ENCODE peak calls at places on chromosomes 11 and 22, in seven cellular contexts. B, I, V, F, E, G and P are unnamed samples.

GRCh38 chr11:56876621-56877312 is 111.9 kb upstream of the OR5AK2 start:
- DNase-seq in I (no peak), G (no peak), E (no peak), V (no peak), F (no peak), B (no peak), P (no peak)

GRCh38 chr11:124071622-124071948 is 30.5 kb upstream of the OR10G7 start:
- DNase-seq in E (no peak), G (no peak), V (no peak), F (no peak), B (no peak), I (no peak), P (no peak)

GRCh38 chr11:61866958-61867343 is 24.4 kb downstream of the FADS3 start:
- DNase-seq in F (no peak), E (no peak), V (no peak), B (no peak), I (no peak), G (no peak), P (no peak)

GRCh38 chr22:30637701-30638114 is 2.1 kb downstream of the SLC35E4 start:
- DNase-seq in G (no peak), V (peak), B (no peak), E (no peak), I (no peak), F (no peak), P (no peak)

GRCh38 chr11:95156916-95157568 is 67.4 kb downstream of the ENDOD1 start:
- DNase-seq in G (no peak), E (no peak), B (no peak), I (peak), F (no peak), V (no peak), P (no peak)

GRCh38 chr11:116312560-116313340 is 460.0 kb downstream of the BUD13 start:
- DNase-seq in V (peak), E (no peak), G (no peak), I (peak), F (no peak), B (peak), P (no peak)

GRCh38 chr11:19242184-19242932 is 1.6 kb upstream of the E2F8 start:
- DNase-seq in F (no peak), I (no peak), B (no peak), E (no peak), V (no peak), G (no peak), P (peak)

GRCh38 chr11:5516599-5516998 is at the start of gene UBQLNL:
- DNase-seq in I (no peak), B (no peak), V (no peak), E (no peak), F (no peak), G (no peak), P (no peak)

GRCh38 chr22:21734540-21735197 is 925 bp downstream of the YPEL1 start:
- DNase-seq in F (no peak), E (no peak), G (no peak), I (no peak), V (no peak), B (no peak), P (no peak)

GRCh38 chr11:134669796-134670195 is 257.8 kb upstream of the B3GAT1 start:
- DNase-seq in G (peak), I (no peak), B (no peak), E (no peak), V (no peak), F (no peak), P (no peak)